ENCODE peak calls at places on chromosome 1, in nine cellular contexts. One of them, this sample, is unnamed.

GRCh38 chr1:231357831-231358354 is 19.8 kb downstream of the SPRTN start:
- DNase-seq in CD8-positive, alpha-beta T cell: peak; percentile 55
- DNase-seq in aorta: no peak
- DNase-seq in fibroblast of lung: peak; percentile 83
- DNase-seq in pancreas: no peak
- DNase-seq in mesendoderm: peak; percentile 53
- DNase-seq in left ventricle myocardium inferior: no peak
- DNase-seq in neural progenitor cell: peak; percentile 73
- DNase-seq in heart right ventricle: no peak
- DNase-seq in this sample: peak; percentile 72

GRCh38 chr1:44903261-44903660 is 60.2 kb upstream of the PTCH2 start:
- DNase-seq in CD8-positive, alpha-beta T cell: no peak
- DNase-seq in aorta: no peak
- DNase-seq in fibroblast of lung: no peak
- DNase-seq in pancreas: no peak
- DNase-seq in mesendoderm: no peak
- DNase-seq in left ventricle myocardium inferior: no peak
- DNase-seq in neural progenitor cell: no peak
- DNase-seq in heart right ventricle: no peak
- DNase-seq in this sample: no peak

GRCh38 chr1:34681481-34682451 is 73.1 kb upstream of the GJB5 start:
- DNase-seq in CD8-positive, alpha-beta T cell: peak; percentile 54
- DNase-seq in aorta: no peak
- DNase-seq in fibroblast of lung: peak; percentile 16
- DNase-seq in pancreas: no peak
- DNase-seq in mesendoderm: peak; percentile 86
- DNase-seq in left ventricle myocardium inferior: no peak
- DNase-seq in neural progenitor cell: peak; percentile 62
- DNase-seq in heart right ventricle: no peak
- DNase-seq in this sample: peak; percentile 46

GRCh38 chr1:17201201-17202021 is 3.5 kb upstream of the PADI1 start:
- DNase-seq in CD8-positive, alpha-beta T cell: no peak
- DNase-seq in aorta: peak; percentile 33
- DNase-seq in fibroblast of lung: no peak
- DNase-seq in pancreas: peak; percentile 22
- DNase-seq in mesendoderm: no peak
- DNase-seq in left ventricle myocardium inferior: no peak
- DNase-seq in neural progenitor cell: no peak
- DNase-seq in heart right ventricle: no peak
- DNase-seq in this sample: no peak

GRCh38 chr1:39189592-39190041 is 14.9 kb upstream of the MACF1 start:
- DNase-seq in CD8-positive, alpha-beta T cell: no peak
- DNase-seq in aorta: no peak
- DNase-seq in fibroblast of lung: peak; percentile 29
- DNase-seq in pancreas: no peak
- DNase-seq in mesendoderm: no peak
- DNase-seq in left ventricle myocardium inferior: no peak
- DNase-seq in neural progenitor cell: no peak
- DNase-seq in heart right ventricle: no peak
- DNase-seq in this sample: no peak

GRCh38 chr1:203638914-203639313 is 12.3 kb downstream of the ATP2B4 start:
- DNase-seq in CD8-positive, alpha-beta T cell: no peak
- DNase-seq in aorta: no peak
- DNase-seq in fibroblast of lung: no peak
- DNase-seq in pancreas: no peak
- DNase-seq in mesendoderm: peak; percentile 43
- DNase-seq in left ventricle myocardium inferior: peak; percentile 18
- DNase-seq in neural progenitor cell: no peak
- DNase-seq in heart right ventricle: no peak
- DNase-seq in this sample: peak; percentile 49

GRCh38 chr1:224264321-224264720 is 65.7 kb downstream of the NVL start:
- DNase-seq in CD8-positive, alpha-beta T cell: no peak
- DNase-seq in aorta: no peak
- DNase-seq in fibroblast of lung: no peak
- DNase-seq in pancreas: no peak
- DNase-seq in mesendoderm: no peak
- DNase-seq in left ventricle myocardium inferior: no peak
- DNase-seq in neural progenitor cell: no peak
- DNase-seq in heart right ventricle: no peak
- DNase-seq in this sample: no peak

GRCh38 chr1:3004285-3005205 is 16.7 kb upstream of the ACTRT2 start:
- DNase-seq in CD8-positive, alpha-beta T cell: no peak
- DNase-seq in aorta: peak; percentile 66
- DNase-seq in fibroblast of lung: no peak
- DNase-seq in pancreas: no peak
- DNase-seq in mesendoderm: no peak
- DNase-seq in left ventricle myocardium inferior: no peak
- DNase-seq in neural progenitor cell: no peak
- DNase-seq in heart right ventricle: no peak
- DNase-seq in this sample: no peak

GRCh38 chr1:154502066-154502741 is at the start of the genes SHE and TDRD10:
- DNase-seq in CD8-positive, alpha-beta T cell: peak; percentile 50
- DNase-seq in aorta: peak; percentile 79
- DNase-seq in fibroblast of lung: no peak
- DNase-seq in pancreas: peak; percentile 67
- DNase-seq in mesendoderm: peak; percentile 25
- DNase-seq in left ventricle myocardium inferior: peak; percentile 60
- DNase-seq in neural progenitor cell: peak; percentile 62
- DNase-seq in heart right ventricle: peak; percentile 63
- DNase-seq in this sample: no peak

GRCh38 chr1:241488739-241489138 is 30.8 kb downstream of the FH start:
- DNase-seq in CD8-positive, alpha-beta T cell: no peak
- DNase-seq in aorta: no peak
- DNase-seq in fibroblast of lung: no peak
- DNase-seq in pancreas: no peak
- DNase-seq in mesendoderm: no peak
- DNase-seq in left ventricle myocardium inferior: no peak
- DNase-seq in neural progenitor cell: no peak
- DNase-seq in heart right ventricle: no peak
- DNase-seq in this sample: no peak

GRCh38 chr1:117466761-117467160 is 99.5 kb downstream of the MAN1A2 start:
- DNase-seq in CD8-positive, alpha-beta T cell: no peak
- DNase-seq in aorta: no peak
- DNase-seq in fibroblast of lung: peak; percentile 13
- DNase-seq in pancreas: no peak
- DNase-seq in mesendoderm: no peak
- DNase-seq in left ventricle myocardium inferior: no peak
- DNase-seq in neural progenitor cell: no peak
- DNase-seq in heart right ventricle: no peak
- DNase-seq in this sample: no peak

GRCh38 chr1:198437352-198437751 is 103.1 kb downstream of the ATP6V1G3 start:
- DNase-seq in CD8-positive, alpha-beta T cell: no peak
- DNase-seq in aorta: no peak
- DNase-seq in fibroblast of lung: no peak
- DNase-seq in pancreas: no peak
- DNase-seq in mesendoderm: no peak
- DNase-seq in left ventricle myocardium inferior: no peak
- DNase-seq in neural progenitor cell: no peak
- DNase-seq in heart right ventricle: no peak
- DNase-seq in this sample: no peak

GRCh38 chr1:110390692-110391232 is at the start of gene SLC16A4:
- DNase-seq in CD8-positive, alpha-beta T cell: no peak
- DNase-seq in aorta: no peak
- DNase-seq in fibroblast of lung: peak; percentile 60
- DNase-seq in pancreas: no peak
- DNase-seq in mesendoderm: peak; percentile 82
- DNase-seq in left ventricle myocardium inferior: no peak
- DNase-seq in neural progenitor cell: peak; percentile 25
- DNase-seq in heart right ventricle: no peak
- DNase-seq in this sample: peak; percentile 42

GRCh38 chr1:96840396-96840795 is 118.8 kb downstream of the PTBP2 start:
- DNase-seq in CD8-positive, alpha-beta T cell: no peak
- DNase-seq in aorta: no peak
- DNase-seq in fibroblast of lung: no peak
- DNase-seq in pancreas: no peak
- DNase-seq in mesendoderm: no peak
- DNase-seq in left ventricle myocardium inferior: no peak
- DNase-seq in neural progenitor cell: no peak
- DNase-seq in heart right ventricle: no peak
- DNase-seq in this sample: no peak

GRCh38 chr1:231359113-231359512 is 21.0 kb downstream of the SPRTN start:
- DNase-seq in CD8-positive, alpha-beta T cell: no peak
- DNase-seq in aorta: no peak
- DNase-seq in fibroblast of lung: peak; percentile 91
- DNase-seq in pancreas: no peak
- DNase-seq in mesendoderm: no peak
- DNase-seq in left ventricle myocardium inferior: no peak
- DNase-seq in neural progenitor cell: no peak
- DNase-seq in heart right ventricle: no peak
- DNase-seq in this sample: no peak

GRCh38 chr1:247147781-247148180 is 24.0 kb downstream of the ZNF124 start:
- DNase-seq in CD8-positive, alpha-beta T cell: no peak
- DNase-seq in aorta: no peak
- DNase-seq in fibroblast of lung: no peak
- DNase-seq in pancreas: no peak
- DNase-seq in mesendoderm: no peak
- DNase-seq in left ventricle myocardium inferior: no peak
- DNase-seq in neural progenitor cell: no peak
- DNase-seq in heart right ventricle: no peak
- DNase-seq in this sample: no peak

GRCh38 chr1:157691285-157691920 is 9.2 kb downstream of the FCRL3 start:
- DNase-seq in CD8-positive, alpha-beta T cell: no peak
- DNase-seq in aorta: no peak
- DNase-seq in fibroblast of lung: peak; percentile 7
- DNase-seq in pancreas: no peak
- DNase-seq in mesendoderm: peak; percentile 79
- DNase-seq in left ventricle myocardium inferior: no peak
- DNase-seq in neural progenitor cell: peak; percentile 44
- DNase-seq in heart right ventricle: no peak
- DNase-seq in this sample: peak; percentile 25

GRCh38 chr1:45913183-45913924 is 109.9 kb downstream of the MAST2 start:
- DNase-seq in CD8-positive, alpha-beta T cell: no peak
- DNase-seq in aorta: no peak
- DNase-seq in fibroblast of lung: peak; percentile 83
- DNase-seq in pancreas: no peak
- DNase-seq in mesendoderm: peak; percentile 94
- DNase-seq in left ventricle myocardium inferior: peak; percentile 50
- DNase-seq in neural progenitor cell: peak; percentile 16
- DNase-seq in heart right ventricle: peak; percentile 22
- DNase-seq in this sample: peak; percentile 75

GRCh38 chr1:67535474-67535873 is 105.3 kb upstream of the SERBP1 start:
- DNase-seq in CD8-positive, alpha-beta T cell: no peak
- DNase-seq in aorta: peak; percentile 92
- DNase-seq in fibroblast of lung: peak; percentile 88
- DNase-seq in pancreas: peak; percentile 87
- DNase-seq in mesendoderm: peak; percentile 73
- DNase-seq in left ventricle myocardium inferior: peak; percentile 71
- DNase-seq in neural progenitor cell: peak; percentile 67
- DNase-seq in heart right ventricle: peak; percentile 73
- DNase-seq in this sample: peak; percentile 85

GRCh38 chr1:231163831-231164427 is 2.1 kb downstream of the TRIM67 start:
- DNase-seq in CD8-positive, alpha-beta T cell: no peak
- DNase-seq in aorta: no peak
- DNase-seq in fibroblast of lung: no peak
- DNase-seq in pancreas: no peak
- DNase-seq in mesendoderm: no peak
- DNase-seq in left ventricle myocardium inferior: no peak
- DNase-seq in neural progenitor cell: no peak
- DNase-seq in heart right ventricle: no peak
- DNase-seq in this sample: no peak

GRCh38 chr1:229253170-229253974 is 17.5 kb upstream of the RAB4A start:
- DNase-seq in CD8-positive, alpha-beta T cell: no peak
- DNase-seq in aorta: no peak
- DNase-seq in fibroblast of lung: no peak
- DNase-seq in pancreas: no peak
- DNase-seq in mesendoderm: peak; percentile 71
- DNase-seq in left ventricle myocardium inferior: no peak
- DNase-seq in neural progenitor cell: peak; percentile 29
- DNase-seq in heart right ventricle: no peak
- DNase-seq in this sample: peak; percentile 92
- H3K4me1 ChIP-seq in CD8-positive, alpha-beta T cell: peaks cover 60% of the 10 kb centered on the region
- H3K4me1 ChIP-seq in aorta: no peaks in the 10 kb centered on the region
- H3K4me1 ChIP-seq in fibroblast of lung: no peaks in the 10 kb centered on the region
- H3K4me1 ChIP-seq in pancreas: no peaks in the 10 kb centered on the region
- H3K4me1 ChIP-seq in mesendoderm: peaks cover 7% of the 10 kb centered on the region
- H3K4me1 ChIP-seq in left ventricle myocardium inferior: peaks cover 13% of the 10 kb centered on the region
- H3K4me1 ChIP-seq in neural progenitor cell: peaks cover 42% of the 10 kb centered on the region
- H3K4me1 ChIP-seq in heart right ventricle: no peaks in the 10 kb centered on the region
- H3K4me1 ChIP-seq in this sample: peaks cover 6% of the 10 kb centered on the region

GRCh38 chr1:202578001-202578500 is 132.2 kb downstream of the SYT2 start:
- DNase-seq in CD8-positive, alpha-beta T cell: no peak
- DNase-seq in aorta: no peak
- DNase-seq in fibroblast of lung: peak; percentile 93
- DNase-seq in pancreas: no peak
- DNase-seq in mesendoderm: peak; percentile 62
- DNase-seq in left ventricle myocardium inferior: no peak
- DNase-seq in neural progenitor cell: peak; percentile 45
- DNase-seq in heart right ventricle: no peak
- DNase-seq in this sample: no peak
- H3K27ac ChIP-seq in CD8-positive, alpha-beta T cell: no peak overlapping the region
- H3K27ac ChIP-seq in aorta: peak overlapping the region; percentile 87
- H3K27ac ChIP-seq in fibroblast of lung: peak overlapping the region; percentile 84
- H3K27ac ChIP-seq in pancreas: no peak overlapping the region
- H3K27ac ChIP-seq in mesendoderm: peak overlapping the region; percentile 35
- H3K27ac ChIP-seq in left ventricle myocardium inferior: peak overlapping the region; percentile 73
- H3K27ac ChIP-seq in neural progenitor cell: peak overlapping the region; percentile 23
- H3K27ac ChIP-seq in heart right ventricle: peak overlapping the region; percentile 65
- H3K27ac ChIP-seq in this sample: peak overlapping the region; percentile 72

DNA sequence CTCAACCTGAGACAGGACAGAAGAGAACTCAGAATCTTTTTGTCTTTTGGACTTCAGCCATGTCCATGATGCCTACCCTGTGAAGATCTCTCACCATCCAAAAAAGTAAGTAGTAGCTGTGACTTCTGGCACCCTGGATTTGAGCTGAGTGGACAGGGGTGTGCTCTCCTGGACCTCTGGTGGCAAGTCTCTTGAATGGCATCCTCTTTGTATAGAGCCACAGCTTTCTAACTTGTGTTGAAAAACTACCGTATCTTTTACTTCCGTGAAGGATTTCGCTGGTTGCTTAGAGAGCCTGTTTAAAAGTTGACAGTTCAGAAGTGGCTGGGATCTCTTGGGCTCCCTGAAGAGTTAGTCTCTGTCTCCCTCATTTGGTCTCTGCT is 1.8 kb downstream of the MFN2 start:
- DNase-seq in CD8-positive, alpha-beta T cell: no peak
- DNase-seq in aorta: no peak
- DNase-seq in fibroblast of lung: peak; percentile 33
- DNase-seq in pancreas: no peak
- DNase-seq in mesendoderm: no peak
- DNase-seq in left ventricle myocardium inferior: no peak
- DNase-seq in neural progenitor cell: peak; percentile 15
- DNase-seq in heart right ventricle: no peak
- DNase-seq in this sample: peak; percentile 69
- H3K4me3 ChIP-seq in CD8-positive, alpha-beta T cell: no peak overlapping the region
- H3K4me3 ChIP-seq in aorta: no peak overlapping the region
- H3K4me3 ChIP-seq in fibroblast of lung: no peak overlapping the region
- H3K4me3 ChIP-seq in pancreas: no peak overlapping the region
- H3K4me3 ChIP-seq in mesendoderm: no peak overlapping the region
- H3K4me3 ChIP-seq in left ventricle myocardium inferior: peak overlapping the region; percentile 91
- H3K4me3 ChIP-seq in neural progenitor cell: no peak overlapping the region
- H3K4me3 ChIP-seq in heart right ventricle: no peak overlapping the region
- H3K4me3 ChIP-seq in this sample: no peak overlapping the region

DNA sequence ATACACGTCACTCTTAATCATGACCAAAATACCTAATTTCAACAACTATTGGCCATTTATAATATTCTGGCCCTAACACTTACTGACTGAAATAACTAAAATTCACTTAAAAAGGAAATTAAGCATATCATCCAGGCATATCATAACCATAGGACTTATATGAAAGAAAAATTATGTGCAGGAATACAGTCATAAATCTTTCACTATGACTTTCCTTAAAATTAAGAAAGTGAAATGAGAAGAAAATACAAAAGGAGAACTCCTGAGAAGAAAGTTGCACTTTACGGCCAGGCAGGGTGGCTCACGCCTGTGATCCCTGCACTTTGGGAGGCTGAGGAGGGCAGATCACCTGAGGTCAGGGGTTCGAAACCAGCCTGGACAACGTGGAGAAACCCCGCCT is 9.4 kb downstream of the ZZZ3 start:
- DNase-seq in CD8-positive, alpha-beta T cell: no peak
- DNase-seq in aorta: no peak
- DNase-seq in fibroblast of lung: no peak
- DNase-seq in pancreas: no peak
- DNase-seq in mesendoderm: no peak
- DNase-seq in left ventricle myocardium inferior: no peak
- DNase-seq in neural progenitor cell: no peak
- DNase-seq in heart right ventricle: no peak
- DNase-seq in this sample: no peak
- H3K4me1 ChIP-seq in CD8-positive, alpha-beta T cell: peaks cover 24% of the 10 kb centered on the region
- H3K4me1 ChIP-seq in aorta: peaks cover 4% of the 10 kb centered on the region
- H3K4me1 ChIP-seq in fibroblast of lung: peaks cover 12% of the 10 kb centered on the region
- H3K4me1 ChIP-seq in pancreas: peaks cover 16% of the 10 kb centered on the region
- H3K4me1 ChIP-seq in mesendoderm: no peaks in the 10 kb centered on the region
- H3K4me1 ChIP-seq in left ventricle myocardium inferior: peaks cover 67% of the 10 kb centered on the region
- H3K4me1 ChIP-seq in neural progenitor cell: no peaks in the 10 kb centered on the region
- H3K4me1 ChIP-seq in heart right ventricle: peaks cover 19% of the 10 kb centered on the region
- H3K4me1 ChIP-seq in this sample: no peaks in the 10 kb centered on the region

This sample was measured in small intestine.